ENCODE peak calls at places on chromosomes 1 and 21, in eight cellular contexts. O is A549, N is K562, P is ovary, G is suprapubic skin, T is left ventricle myocardium inferior, Q is IMR-90, V is thyroid gland. U is an unnamed sample.

GRCh38 chr1:192889082-192889481 is 80.2 kb downstream of the RGS2 start:
- DNase-seq in O (no peak), N (no peak), P (no peak), G (no peak), T (no peak), Q (no peak), V (no peak), U (no peak)

GRCh38 chr1:235292790-235293189 is 35.2 kb downstream of the ARID4B start:
- DNase-seq in O (no peak), N (no peak), P (no peak), G (no peak), T (no peak), Q (no peak), V (no peak), U (no peak)

GRCh38 chr1:173478099-173478555 is 992 bp downstream of the PRDX6 start:
- DNase-seq in O (peak), N (peak), P (peak), G (no peak), T (peak), Q (peak), V (peak), U (peak)

GRCh38 chr1:90919190-90919719 is 102.6 kb downstream of the ZNF644 start:
- DNase-seq in O (no peak), N (no peak), P (no peak), G (no peak), T (no peak), Q (no peak), V (no peak), U (no peak)

GRCh38 chr1:12583484-12583883 is 34.5 kb downstream of the DHRS3 start:
- DNase-seq in O (no peak), N (no peak), P (no peak), G (no peak), T (no peak), Q (no peak), V (no peak), U (no peak)

GRCh38 chr1:55747285-55747890 is 532.2 kb upstream of the USP24 start:
- DNase-seq in O (no peak), N (no peak), P (no peak), G (no peak), T (peak), Q (peak), V (no peak), U (no peak)

GRCh38 chr1:186055846-186056245 is 319.2 kb downstream of the TPR start:
- DNase-seq in O (no peak), N (no peak), P (no peak), G (no peak), T (no peak), Q (peak), V (no peak), U (no peak)

GRCh38 chr21:18049461-18049860 is 195.2 kb upstream of the CHODL start:
- DNase-seq in O (no peak), N (no peak), P (no peak), G (no peak), T (no peak), Q (no peak), V (no peak), U (no peak)

GRCh38 chr1:15618685-15619525 is 1.6 kb downstream of the DDI2 start:
- DNase-seq in O (no peak), N (no peak), P (no peak), G (no peak), T (no peak), Q (peak), V (no peak), U (no peak)

GRCh38 chr1:210232524-210233215 is at the start of gene SERTAD4:
- DNase-seq in O (peak), N (no peak), P (peak), G (no peak), T (peak), Q (no peak), V (peak), U (no peak)

DNA sequence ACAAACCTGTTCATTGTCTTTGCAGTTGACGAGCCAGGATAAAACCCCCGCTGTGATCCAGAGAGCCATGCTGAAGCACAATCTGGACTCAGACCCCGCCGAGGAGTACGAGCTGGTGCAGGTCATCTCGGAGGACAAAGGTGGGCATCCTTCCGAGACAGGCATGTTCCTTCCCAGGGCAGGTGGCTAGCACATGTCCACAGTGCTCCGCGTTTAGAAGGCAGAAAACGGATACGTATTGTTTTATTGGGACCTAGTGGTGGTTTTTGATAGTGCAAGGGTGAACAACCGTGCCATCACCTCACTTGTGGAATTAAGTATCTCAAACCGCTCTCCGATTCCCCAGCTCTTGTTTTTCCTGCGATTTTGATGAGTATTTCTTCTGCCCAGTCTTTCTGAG is 115.3 kb downstream of the COLGALT2 start:
- DNase-seq in O (peak), N (peak), P (no peak), G (no peak), T (no peak), Q (no peak), V (no peak), U (no peak)
- TF ChIP-seq CTCF in O (no peak), N (peak), P (no peak), G (no peak), T (peak), Q (no peak), V (no peak), U (peak)

DNA sequence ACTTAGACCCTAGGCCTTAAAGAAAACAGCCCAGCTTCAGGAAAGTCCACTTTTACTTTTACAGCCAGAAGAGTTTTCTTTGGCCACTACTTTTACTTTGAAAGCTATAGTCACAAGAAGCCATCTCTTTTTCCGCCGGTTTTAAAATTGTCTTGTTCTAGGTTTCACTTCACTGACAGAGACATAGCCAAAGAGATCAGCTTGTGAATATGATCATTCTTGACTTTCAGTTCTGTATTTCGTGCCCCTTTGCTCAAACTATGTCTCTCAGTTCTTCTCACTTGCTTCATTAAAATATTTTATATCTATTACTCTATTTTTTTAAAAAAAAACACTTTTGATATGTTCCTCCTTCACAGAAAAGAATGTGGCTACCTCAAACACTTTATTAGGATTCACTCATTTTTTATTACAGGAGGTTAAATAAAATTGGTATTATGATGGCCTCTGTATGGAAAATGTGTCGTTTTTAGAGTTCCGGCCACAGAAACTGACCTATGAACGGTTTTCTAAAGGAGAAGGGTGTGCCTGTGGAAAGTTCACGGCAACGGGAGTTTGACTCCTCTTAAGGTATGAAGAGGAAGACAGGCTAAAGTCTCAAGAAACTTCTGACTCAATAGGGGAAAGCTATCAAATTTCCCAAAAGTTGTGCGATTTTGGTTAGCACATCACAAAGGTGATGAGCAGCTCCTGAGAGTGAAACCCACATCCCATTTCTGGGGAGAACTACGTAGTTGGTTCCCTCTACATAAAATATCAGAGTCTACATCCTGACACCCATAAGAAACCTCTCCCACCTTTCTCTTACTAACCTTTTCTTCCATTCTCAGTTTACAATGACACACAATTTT is 1.2 kb downstream of the MCOLN2 start:
- DNase-seq in O (no peak), N (no peak), P (no peak), G (no peak), T (no peak), Q (no peak), V (no peak), U (no peak)
- H3K27ac ChIP-seq in O (no peak), N (no peak), P (no peak), G (no peak), T (no peak), Q (no peak), V (no peak), U (no peak)

GRCh38 chr1:178501705-178502329 is 5.1 kb upstream of the CLEC20A start:
- DNase-seq in O (peak), N (peak), P (peak), G (no peak), T (peak), Q (peak), V (peak), U (peak)
- TF ChIP-seq CTCF in O (peak), N (peak), P (peak), G (peak), T (peak), Q (peak), V (peak), U (peak)

DNA sequence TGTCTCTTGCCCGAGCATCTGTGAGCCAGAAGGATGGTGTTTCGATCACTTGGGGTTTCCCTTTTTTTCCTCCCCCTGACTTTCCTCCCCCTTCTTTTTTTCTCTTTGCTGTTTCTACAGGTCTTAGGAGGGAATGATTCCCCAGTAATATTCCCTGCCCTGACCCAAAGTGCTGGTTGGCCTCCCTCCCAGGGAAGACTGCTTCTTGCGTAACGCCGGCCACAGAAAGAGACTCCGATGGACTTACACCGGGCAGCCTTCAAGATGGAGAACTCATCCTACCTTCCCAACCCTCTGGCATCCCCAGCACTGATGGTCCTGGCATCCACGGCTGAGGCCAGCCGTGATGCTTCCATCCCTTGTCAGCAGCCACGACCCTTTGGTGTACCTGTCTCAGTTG is 6.8 kb downstream of the RNF220 start:
- DNase-seq in O (no peak), N (no peak), P (no peak), G (no peak), T (no peak), Q (no peak), V (no peak), U (no peak)
- H3K27ac ChIP-seq in O (no peak), N (no peak), P (no peak), G (no peak), T (no peak), Q (no peak), V (no peak), U (no peak)

GRCh38 chr1:191520345-191520744 is 637.9 kb upstream of the RGS18 start:
- DNase-seq in O (no peak), N (no peak), P (no peak), G (no peak), T (no peak), Q (no peak), V (no peak), U (no peak)

GRCh38 chr1:191519519-191519918 is 638.7 kb upstream of the RGS18 start:
- DNase-seq in O (no peak), N (no peak), P (no peak), G (no peak), T (no peak), Q (no peak), V (no peak), U (no peak)

DNA sequence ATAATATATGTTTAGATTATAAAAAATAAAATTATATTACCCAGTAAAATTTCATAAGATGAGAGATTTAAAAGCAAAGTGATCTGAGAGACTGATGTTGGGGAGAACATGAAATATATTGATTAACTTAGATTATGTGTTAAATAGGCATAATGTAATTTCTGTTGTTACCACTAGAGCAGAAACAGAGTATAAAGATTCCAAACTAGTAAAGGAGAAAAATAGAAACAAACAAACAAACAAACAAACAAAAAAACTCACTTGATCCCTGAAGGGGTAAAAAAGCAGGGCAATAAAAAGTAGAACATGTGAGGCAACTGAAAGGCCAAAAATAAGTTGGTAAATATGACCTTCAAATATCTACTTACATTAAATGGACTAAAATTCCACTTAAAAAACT is 640.4 kb upstream of the RGS18 start:
- DNase-seq in O (no peak), N (no peak), P (no peak), G (no peak), T (no peak), Q (no peak), V (no peak), U (no peak)
- TF ChIP-seq CTCF in O (no peak), N (no peak), P (no peak), G (no peak), T (no peak), Q (no peak), V (no peak), U (no peak)

GRCh38 chr1:70496181-70496580 is 85.1 kb downstream of the CTH start:
- DNase-seq in O (no peak), N (no peak), P (no peak), G (no peak), T (no peak), Q (no peak), V (no peak), U (no peak)
- H3K27ac ChIP-seq in O (no peak), N (no peak), P (no peak), G (no peak), T (no peak), Q (no peak), V (no peak), U (no peak)

U was measured in brain microvascular endothelial cell.